ENCODE peak calls at places on chromosomes 5 and 9, in four cellular contexts. One of them, this sample, is unnamed.
A peak's percentile ranks its signal among the peaks of the same experiment; 100 is the strongest.

GRCh38 chr9:75083188-75083976 is 4.6 kb downstream of the NMRK1 start:
- DNase-seq in GM12891: no peak
- DNase-seq in HL-60: no peak
- DNase-seq in GM12878: no peak
- DNase-seq in this sample: peak; percentile 20

GRCh38 chr5:59149271-59149670 is 566.4 kb downstream of the RAB3C start:
- DNase-seq in GM12891: no peak
- DNase-seq in HL-60: no peak
- DNase-seq in GM12878: no peak
- DNase-seq in this sample: no peak

GRCh38 chr5:169265888-169266287 is 35.1 kb downstream of the SLIT3 start:
- DNase-seq in GM12891: no peak
- DNase-seq in HL-60: no peak
- DNase-seq in GM12878: no peak
- DNase-seq in this sample: peak; percentile 9

GRCh38 chr5:34655354-34655991 is 655 bp upstream of the RAI14 start:
- DNase-seq in GM12891: peak; percentile 15
- DNase-seq in HL-60: no peak
- DNase-seq in GM12878: no peak
- DNase-seq in this sample: peak; percentile 78

GRCh38 chr5:41009228-41009627 is 61.9 kb downstream of the MROH2B start:
- DNase-seq in GM12891: no peak
- DNase-seq in HL-60: no peak
- DNase-seq in GM12878: no peak
- DNase-seq in this sample: no peak

GRCh38 chr5:84397385-84397784 is 12.7 kb upstream of the EDIL3 start:
- DNase-seq in GM12891: no peak
- DNase-seq in HL-60: no peak
- DNase-seq in GM12878: no peak
- DNase-seq in this sample: no peak

GRCh38 chr5:73433982-73434342 is 14.6 kb downstream of the FOXD1 start:
- DNase-seq in GM12891: no peak
- DNase-seq in HL-60: no peak
- DNase-seq in GM12878: no peak
- DNase-seq in this sample: no peak

GRCh38 chr5:67102708-67103107 is 93.9 kb downstream of the CD180 start:
- DNase-seq in GM12891: no peak
- DNase-seq in HL-60: no peak
- DNase-seq in GM12878: no peak
- DNase-seq in this sample: no peak

GRCh38 chr9:129773262-129774048 is 20.6 kb upstream of the PTGES start:
- DNase-seq in GM12891: no peak
- DNase-seq in HL-60: peak; percentile 98
- DNase-seq in GM12878: no peak
- DNase-seq in this sample: no peak

GRCh38 chr5:133287500-133287899 is 235.7 kb downstream of the HSPA4 start:
- DNase-seq in GM12891: no peak
- DNase-seq in HL-60: peak; percentile 19
- DNase-seq in GM12878: no peak
- DNase-seq in this sample: peak; percentile 32

GRCh38 chr5:67381240-67381875 is 184.8 kb upstream of the CD180 start:
- DNase-seq in GM12891: no peak
- DNase-seq in HL-60: no peak
- DNase-seq in GM12878: no peak
- DNase-seq in this sample: no peak

GRCh38 chr5:64972591-64972990 is 203.9 kb downstream of the CWC27 start:
- DNase-seq in GM12891: no peak
- DNase-seq in HL-60: no peak
- DNase-seq in GM12878: no peak
- DNase-seq in this sample: no peak

GRCh38 chr9:99748690-99749089 is 73.0 kb upstream of the NR4A3 start:
- DNase-seq in GM12891: no peak
- DNase-seq in HL-60: peak; percentile 2
- DNase-seq in GM12878: no peak
- DNase-seq in this sample: no peak

GRCh38 chr5:87151547-87151946 is 116.1 kb upstream of the RASA1 start:
- DNase-seq in GM12891: no peak
- DNase-seq in HL-60: no peak
- DNase-seq in GM12878: no peak
- DNase-seq in this sample: no peak

GRCh38 chr9:129458155-129458661 is 162.7 kb downstream of the C9orf50 start:
- DNase-seq in GM12891: no peak
- DNase-seq in HL-60: peak; percentile 86
- DNase-seq in GM12878: peak; percentile 24
- DNase-seq in this sample: no peak

GRCh38 chr5:173331956-173332479 is 3.8 kb upstream of the STC2 start:
- DNase-seq in GM12891: peak; percentile 69
- DNase-seq in HL-60: peak; percentile 78
- DNase-seq in GM12878: peak; percentile 42
- DNase-seq in this sample: peak; percentile 93

GRCh38 chr5:56233230-56233629 is at the start of gene ANKRD55:
- DNase-seq in GM12891: no peak
- DNase-seq in HL-60: no peak
- DNase-seq in GM12878: no peak
- DNase-seq in this sample: no peak

GRCh38 chr5:102691434-102691833 is 63.7 kb upstream of the PAM start:
- DNase-seq in GM12891: no peak
- DNase-seq in HL-60: no peak
- DNase-seq in GM12878: no peak
- DNase-seq in this sample: no peak

GRCh38 chr9:134314039-134314949 is 12.0 kb upstream of the RXRA start:
- DNase-seq in GM12891: no peak
- DNase-seq in HL-60: no peak
- DNase-seq in GM12878: no peak
- DNase-seq in this sample: no peak

GRCh38 chr5:74140409-74140808 is 500.1 kb downstream of the ENC1 start:
- DNase-seq in GM12891: no peak
- DNase-seq in HL-60: no peak
- DNase-seq in GM12878: no peak
- DNase-seq in this sample: no peak

GRCh38 chr5:13107553-13107952 is 836.9 kb downstream of the DNAH5 start:
- DNase-seq in GM12891: no peak
- DNase-seq in HL-60: no peak
- DNase-seq in GM12878: no peak
- DNase-seq in this sample: no peak

GRCh38 chr5:162221884-162222283 is 154.3 kb downstream of the GABRG2 start:
- DNase-seq in GM12891: no peak
- DNase-seq in HL-60: no peak
- DNase-seq in GM12878: no peak
- DNase-seq in this sample: no peak

GRCh38 chr9:90517103-90517502 is 125.5 kb downstream of the DIRAS2 start:
- DNase-seq in GM12891: no peak
- DNase-seq in HL-60: no peak
- DNase-seq in GM12878: no peak
- DNase-seq in this sample: no peak

GRCh38 chr9:120387257-120387999 is 192.5 kb downstream of the CDK5RAP2 start:
- DNase-seq in GM12891: no peak
- DNase-seq in HL-60: peak; percentile 10
- DNase-seq in GM12878: no peak
- DNase-seq in this sample: no peak

GRCh38 chr9:34554211-34555001 is 31.6 kb upstream of the ENHO start:
- DNase-seq in GM12891: no peak
- DNase-seq in HL-60: no peak
- DNase-seq in GM12878: no peak
- DNase-seq in this sample: no peak

GRCh38 chr9:34079181-34079580 is 30.5 kb upstream of the UBAP2 start:
- DNase-seq in GM12891: no peak
- DNase-seq in HL-60: no peak
- DNase-seq in GM12878: no peak
- DNase-seq in this sample: peak; percentile 20

GRCh38 chr5:116681334-116682013 is 106.9 kb upstream of the SEMA6A start:
- DNase-seq in GM12891: no peak
- DNase-seq in HL-60: no peak
- DNase-seq in GM12878: peak; percentile 86
- DNase-seq in this sample: no peak

GRCh38 chr5:99099691-99100090 is 170.9 kb upstream of the CHD1 start:
- DNase-seq in GM12891: no peak
- DNase-seq in HL-60: no peak
- DNase-seq in GM12878: no peak
- DNase-seq in this sample: no peak

GRCh38 chr5:38719916-38720315 is 125.9 kb upstream of the OSMR start:
- DNase-seq in GM12891: no peak
- DNase-seq in HL-60: no peak
- DNase-seq in GM12878: no peak
- DNase-seq in this sample: no peak

GRCh38 chr9:114462791-114463190 is 42.5 kb downstream of the WHRN start:
- DNase-seq in GM12891: no peak
- DNase-seq in HL-60: no peak
- DNase-seq in GM12878: no peak
- DNase-seq in this sample: no peak

DNA sequence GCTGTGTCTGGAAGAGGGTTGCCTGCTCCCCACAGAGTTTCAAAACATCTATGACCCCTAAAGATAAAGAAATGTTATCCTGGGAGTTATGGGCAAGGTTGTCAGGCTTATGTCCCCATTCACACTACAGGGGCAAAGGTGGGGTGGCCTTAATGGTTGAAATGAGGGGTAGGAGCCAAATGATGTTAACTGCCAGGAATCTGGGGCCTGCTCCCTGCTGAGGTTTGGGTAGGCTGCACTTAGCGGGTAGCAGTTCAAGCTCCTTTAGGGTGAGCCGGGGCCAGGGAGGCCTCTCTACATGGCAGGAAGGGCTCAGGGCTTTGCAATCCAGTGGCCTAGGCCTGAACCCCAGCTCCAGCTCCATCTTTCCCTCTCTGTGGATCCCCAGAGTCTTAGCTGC is 3.0 kb downstream of the FGF18 start:
- DNase-seq in GM12891: no peak
- DNase-seq in HL-60: no peak
- DNase-seq in GM12878: no peak
- DNase-seq in this sample: no peak
- TF ChIP-seq SPI1 in GM12891: no peak
- TF ChIP-seq SPI1 in HL-60: no peak
- TF ChIP-seq SPI1 in GM12878: no peak
- TF ChIP-seq SPI1 in this sample: no peak

DNA sequence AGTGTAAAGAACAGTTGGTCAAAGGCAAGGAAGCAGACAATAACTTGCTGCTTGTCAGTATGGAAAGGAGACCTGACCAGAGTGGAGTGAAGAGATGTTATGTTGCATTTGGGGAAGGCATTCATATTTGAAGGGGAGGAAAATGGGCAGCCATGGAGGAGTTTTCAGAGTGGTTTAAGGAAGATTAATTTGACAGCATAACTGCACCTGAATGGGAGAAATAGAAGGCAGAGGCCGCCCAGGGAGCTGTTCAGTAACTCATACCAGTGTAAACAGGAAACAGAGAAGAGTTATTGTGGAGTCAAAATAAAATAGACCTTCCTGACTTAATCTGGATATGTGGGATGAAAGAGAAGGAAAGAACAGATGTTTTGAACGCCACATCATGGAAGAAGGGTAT is 13.3 kb downstream of the SLC44A1 start:
- DNase-seq in GM12891: no peak
- DNase-seq in HL-60: no peak
- DNase-seq in GM12878: no peak
- DNase-seq in this sample: no peak
- TF ChIP-seq SPI1 in GM12891: no peak
- TF ChIP-seq SPI1 in HL-60: no peak
- TF ChIP-seq SPI1 in GM12878: no peak
- TF ChIP-seq SPI1 in this sample: no peak

GRCh38 chr9:35907732-35908483 is 1.4 kb upstream of the SPAAR start:
- DNase-seq in GM12891: no peak
- DNase-seq in HL-60: peak; percentile 73
- DNase-seq in GM12878: no peak
- DNase-seq in this sample: no peak
- TF ChIP-seq SPI1 in GM12891: no peak
- TF ChIP-seq SPI1 in HL-60: peak; percentile 60
- TF ChIP-seq SPI1 in GM12878: no peak
- TF ChIP-seq SPI1 in this sample: no peak

GRCh38 chr5:124865603-124866354 is 119.3 kb upstream of the ZNF608 start:
- DNase-seq in GM12891: no peak
- DNase-seq in HL-60: no peak
- DNase-seq in GM12878: no peak
- DNase-seq in this sample: no peak

GRCh38 chr5:124868661-124869060 is 122.2 kb upstream of the ZNF608 start:
- DNase-seq in GM12891: no peak
- DNase-seq in HL-60: no peak
- DNase-seq in GM12878: no peak
- DNase-seq in this sample: no peak

GRCh38 chr5:124869481-124870033 is 123.1 kb upstream of the ZNF608 start:
- DNase-seq in GM12891: no peak
- DNase-seq in HL-60: no peak
- DNase-seq in GM12878: no peak
- DNase-seq in this sample: no peak

GRCh38 chr5:124866355-124867063 is 120.1 kb upstream of the ZNF608 start:
- DNase-seq in GM12891: no peak
- DNase-seq in HL-60: no peak
- DNase-seq in GM12878: no peak
- DNase-seq in this sample: no peak

GRCh38 chr5:124867064-124867707 is 120.7 kb upstream of the ZNF608 start:
- DNase-seq in GM12891: no peak
- DNase-seq in HL-60: no peak
- DNase-seq in GM12878: no peak
- DNase-seq in this sample: no peak
- TF ChIP-seq SPI1 in GM12891: no peak
- TF ChIP-seq SPI1 in HL-60: no peak
- TF ChIP-seq SPI1 in GM12878: no peak
- TF ChIP-seq SPI1 in this sample: no peak

This sample was measured in K562.